ENCODE peak calls at places on chromosomes 11 and 22, in five cellular contexts. M is transverse colon, R is ovary, H is spleen, X is K562. W is an unnamed sample. For H3K4me1, the result is how much of the 10 kb centered on the place peaks cover.

GRCh38 chr11:26025680-26026079 is 306.2 kb upstream of the ANO3 start:
- DNase-seq in M (no peak), R (no peak), H (no peak), X (no peak), W (no peak)

GRCh38 chr11:113272281-113272680 is 42.1 kb upstream of the TTC12 start:
- DNase-seq in M (no peak), R (no peak), H (no peak), X (no peak), W (no peak)

GRCh38 chr11:120710354-120711187 is 199.0 kb downstream of the GRIK4 start:
- DNase-seq in M (peak), R (peak), H (peak), X (no peak), W (peak)

GRCh38 chr11:94297967-94298576 is 6.3 kb upstream of the IZUMO1R start:
- DNase-seq in M (no peak), R (no peak), H (no peak), X (no peak), W (no peak)

GRCh38 chr11:2518112-2518982 is 73.5 kb downstream of the KCNQ1 start:
- DNase-seq in M (peak), R (peak), H (peak), X (no peak), W (no peak)

GRCh38 chr22:42918500-42918899 is 61.4 kb upstream of the ARFGAP3 start:
- DNase-seq in M (no peak), R (no peak), H (peak), X (no peak), W (no peak)

GRCh38 chr11:41039592-41039991 is 419.9 kb downstream of the LRRC4C start:
- DNase-seq in M (no peak), R (no peak), H (no peak), X (no peak), W (no peak)

GRCh38 chr22:19766506-19767426 is 6.2 kb downstream of the TBX1 start:
- DNase-seq in M (peak), R (no peak), H (peak), X (peak), W (peak)

GRCh38 chr11:119266063-119266462 is 50.9 kb downstream of the MCAM start:
- DNase-seq in M (no peak), R (no peak), H (no peak), X (no peak), W (no peak)

GRCh38 chr22:18113680-18114394 is 3.2 kb downstream of the TUBA8 start:
- DNase-seq in M (no peak), R (no peak), H (peak), X (no peak), W (no peak)

GRCh38 chr22:24401824-24402434 is 25.5 kb upstream of the ADORA2A start:
- DNase-seq in M (no peak), R (no peak), H (no peak), X (no peak), W (no peak)

GRCh38 chr11:33387586-33387985 is 130.4 kb downstream of the HIPK3 start:
- DNase-seq in M (no peak), R (no peak), H (no peak), X (no peak), W (no peak)

GRCh38 chr11:70399681-70400112 is 1.4 kb downstream of the CTTN start:
- DNase-seq in M (peak), R (peak), H (no peak), X (peak), W (peak)

GRCh38 chr11:70400643-70401042 is 2.3 kb downstream of the CTTN start:
- DNase-seq in M (no peak), R (no peak), H (no peak), X (no peak), W (no peak)

GRCh38 chr11:70397983-70398833 is at the start of gene CTTN:
- DNase-seq in M (peak), R (peak), H (peak), X (peak), W (peak)

GRCh38 chr11:70397336-70397982 is 870 bp upstream of the CTTN start:
- DNase-seq in M (peak), R (no peak), H (no peak), X (no peak), W (peak)

GRCh38 chr11:70398834-70399680 is 728 bp downstream of the CTTN start:
- DNase-seq in M (peak), R (peak), H (peak), X (peak), W (peak)
- TF ChIP-seq POLR2A in M (no peak), R (no peak), H (no peak), X (no peak), W (no peak)

GRCh38 chr11:118222437-118222836 is 2.4 kb downstream of the JAML start:
- DNase-seq in M (no peak), R (no peak), H (no peak), X (no peak), W (no peak)
- H3K4me1 ChIP-seq in M (under half), R (under half), H (under half), X (under half), W (under half)

GRCh38 chr11:9616042-9616640 is 42.7 kb downstream of the WEE1 start:
- DNase-seq in M (no peak), R (no peak), H (no peak), X (no peak), W (no peak)

GRCh38 chr11:9615031-9615451 is 41.6 kb downstream of the WEE1 start:
- DNase-seq in M (no peak), R (no peak), H (no peak), X (no peak), W (no peak)

GRCh38 chr11:9616858-9617257 is 43.4 kb downstream of the WEE1 start:
- DNase-seq in M (no peak), R (no peak), H (no peak), X (no peak), W (no peak)

GRCh38 chr11:9613118-9613829 is 39.8 kb downstream of the WEE1 start:
- DNase-seq in M (peak), R (peak), H (peak), X (peak), W (peak)

GRCh38 chr11:9613830-9614762 is 40.6 kb downstream of the WEE1 start:
- DNase-seq in M (peak), R (peak), H (peak), X (peak), W (peak)
- TF ChIP-seq POLR2A in M (peak), R (peak), H (no peak), X (peak), W (no peak)

DNA sequence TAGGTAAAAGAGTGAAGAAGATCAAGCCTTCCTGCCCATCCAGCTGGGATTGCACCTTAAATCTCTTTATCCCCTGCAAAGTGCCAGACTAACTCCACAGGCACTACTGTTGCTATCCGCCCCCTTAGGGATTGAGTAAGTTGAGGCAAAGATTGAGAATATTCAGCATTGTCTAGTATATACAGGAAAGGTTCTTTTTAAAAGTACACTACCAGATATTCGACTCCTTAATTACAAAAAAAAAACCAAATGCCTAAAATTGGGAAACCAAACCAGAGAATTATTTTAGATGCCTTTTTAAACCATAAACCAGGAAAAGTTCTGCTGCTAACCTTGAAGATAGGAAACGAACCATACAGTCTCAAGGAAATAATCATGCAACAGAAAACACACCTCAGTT is 11.5 kb downstream of the SERPIND1 start:
- DNase-seq in M (no peak), R (no peak), H (no peak), X (no peak), W (no peak)
- H3K4me1 ChIP-seq in M (under half), R (under half), H (under half), X (under half), W (under half)

GRCh38 chr11:694563-695331 is at the start of gene DEAF1:
- DNase-seq in M (peak), R (peak), H (peak), X (peak), W (peak)
- TF ChIP-seq POLR2A in M (no peak), R (peak), H (no peak), X (no peak), W (no peak)

GRCh38 chr22:46682011-46682731 is 55.9 kb downstream of the CERK start:
- DNase-seq in M (no peak), R (no peak), H (no peak), X (no peak), W (no peak)
- H3K4me1 ChIP-seq in M (under half), R (under half), H (under half), X (under half), W (under half)

GRCh38 chr11:12995211-12995610 is 13.9 kb upstream of the RASSF10 start:
- DNase-seq in M (no peak), R (no peak), H (no peak), X (peak), W (no peak)

GRCh38 chr11:12994476-12994875 is 14.6 kb upstream of the RASSF10 start:
- DNase-seq in M (no peak), R (no peak), H (no peak), X (peak), W (no peak)

GRCh38 chr11:12986194-12986898 is 22.8 kb upstream of the RASSF10 start:
- DNase-seq in M (no peak), R (no peak), H (no peak), X (no peak), W (no peak)

GRCh38 chr11:12993626-12994025 is 15.5 kb upstream of the RASSF10 start:
- DNase-seq in M (no peak), R (no peak), H (no peak), X (no peak), W (no peak)

GRCh38 chr11:12989428-12990242 is 19.5 kb upstream of the RASSF10 start:
- DNase-seq in M (no peak), R (no peak), H (no peak), X (peak), W (no peak)
- TF ChIP-seq POLR2A in M (no peak), R (no peak), H (no peak), X (peak), W (no peak)

DNA sequence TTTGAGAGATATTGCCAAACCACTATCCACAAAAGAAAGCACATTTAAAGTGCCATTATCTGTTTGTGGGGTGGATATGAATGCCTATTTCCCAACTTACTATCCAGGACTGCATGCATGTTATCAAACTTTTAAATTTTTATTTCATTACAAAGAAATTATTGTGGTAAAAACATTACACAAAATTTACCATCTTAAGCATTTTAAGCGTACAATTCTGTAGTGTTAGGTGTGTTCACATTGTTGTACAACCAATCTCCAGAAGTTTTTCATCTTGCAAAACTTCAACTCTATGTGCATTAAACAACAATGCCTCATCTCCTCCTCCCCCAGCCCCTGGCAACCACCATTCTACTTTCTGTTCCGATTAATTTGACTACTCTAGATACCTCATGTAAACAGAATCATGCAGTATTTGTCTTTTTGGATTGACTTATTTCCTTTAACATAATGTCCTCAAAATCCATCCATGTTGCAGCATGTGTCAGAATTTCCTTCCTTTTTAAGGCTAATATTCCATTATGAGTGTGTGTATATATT is 17.6 kb upstream of the CD44 start:
- DNase-seq in M (no peak), R (no peak), H (no peak), X (no peak), W (no peak)
- H3K4me1 ChIP-seq in M (under half), R (under half), H (under half), X (under half), W (under half)

W was measured in testis.